ENCODE peak calls at places on chromosome 14, in six cellular contexts. One of them, this sample, is unnamed.
A peak's percentile ranks its signal among the peaks of the same experiment; 100 is the strongest.

GRCh38 chr14:100025111-100025510 is 40.1 kb upstream of the EVL start:
- DNase-seq in SJCRH30: peak; percentile 10
- DNase-seq in left ventricle myocardium inferior: no peak
- DNase-seq in brain microvascular endothelial cell: no peak
- DNase-seq in OCI-LY7: peak; percentile 38
- DNase-seq in caudate nucleus: peak; percentile 9
- DNase-seq in this sample: peak; percentile 54

GRCh38 chr14:70697681-70698080 is 56.0 kb downstream of the TTC9 start:
- DNase-seq in SJCRH30: no peak
- DNase-seq in left ventricle myocardium inferior: no peak
- DNase-seq in brain microvascular endothelial cell: no peak
- DNase-seq in OCI-LY7: no peak
- DNase-seq in caudate nucleus: no peak
- DNase-seq in this sample: peak; percentile 38

GRCh38 chr14:49581961-49582210 is 4.3 kb downstream of the RPS29 start:
- DNase-seq in SJCRH30: no peak
- DNase-seq in left ventricle myocardium inferior: no peak
- DNase-seq in brain microvascular endothelial cell: no peak
- DNase-seq in OCI-LY7: no peak
- DNase-seq in caudate nucleus: no peak
- DNase-seq in this sample: no peak

GRCh38 chr14:50542941-50543418 is 10.6 kb upstream of the MAP4K5 start:
- DNase-seq in SJCRH30: peak; percentile 4
- DNase-seq in left ventricle myocardium inferior: no peak
- DNase-seq in brain microvascular endothelial cell: peak; percentile 59
- DNase-seq in OCI-LY7: peak; percentile 70
- DNase-seq in caudate nucleus: no peak
- DNase-seq in this sample: peak; percentile 46

GRCh38 chr14:65866906-65867305 is 454.4 kb downstream of the FUT8 start:
- DNase-seq in SJCRH30: no peak
- DNase-seq in left ventricle myocardium inferior: no peak
- DNase-seq in brain microvascular endothelial cell: no peak
- DNase-seq in OCI-LY7: no peak
- DNase-seq in caudate nucleus: no peak
- DNase-seq in this sample: no peak

GRCh38 chr14:59306775-59307174 is 118.3 kb downstream of the DAAM1 start:
- DNase-seq in SJCRH30: no peak
- DNase-seq in left ventricle myocardium inferior: no peak
- DNase-seq in brain microvascular endothelial cell: peak; percentile 66
- DNase-seq in OCI-LY7: no peak
- DNase-seq in caudate nucleus: no peak
- DNase-seq in this sample: peak; percentile 86

GRCh38 chr14:51846631-51847488 is 13.6 kb upstream of the GNG2 start:
- DNase-seq in SJCRH30: no peak
- DNase-seq in left ventricle myocardium inferior: peak; percentile 19
- DNase-seq in brain microvascular endothelial cell: peak; percentile 91
- DNase-seq in OCI-LY7: peak; percentile 96
- DNase-seq in caudate nucleus: peak; percentile 37
- DNase-seq in this sample: no peak

GRCh38 chr14:36817071-36817930 is 155.6 kb downstream of the PAX9 start:
- DNase-seq in SJCRH30: no peak
- DNase-seq in left ventricle myocardium inferior: no peak
- DNase-seq in brain microvascular endothelial cell: no peak
- DNase-seq in OCI-LY7: no peak
- DNase-seq in caudate nucleus: no peak
- DNase-seq in this sample: no peak

GRCh38 chr14:89340200-89340667 is 76.8 kb downstream of the FOXN3 start:
- DNase-seq in SJCRH30: no peak
- DNase-seq in left ventricle myocardium inferior: no peak
- DNase-seq in brain microvascular endothelial cell: no peak
- DNase-seq in OCI-LY7: no peak
- DNase-seq in caudate nucleus: no peak
- DNase-seq in this sample: no peak

DNA sequence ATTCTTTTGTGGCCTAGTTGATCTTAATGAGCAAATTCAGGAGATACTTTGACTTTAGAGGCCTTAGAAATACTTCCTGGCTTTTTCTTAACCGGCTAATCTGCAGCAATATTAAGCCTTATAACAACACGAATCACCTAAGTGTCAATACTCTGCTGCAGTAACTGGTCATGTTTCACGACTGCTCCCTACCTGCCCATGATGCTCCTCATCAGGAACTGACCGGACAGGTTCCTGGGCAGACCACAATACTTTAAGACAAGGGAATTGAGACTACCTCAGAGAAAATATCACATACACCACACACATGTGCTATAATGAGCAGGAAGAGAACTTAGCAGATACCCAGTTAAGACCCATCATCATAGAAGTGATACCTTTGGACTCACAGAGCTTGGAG is 211.9 kb upstream of the BMP4 start:
- DNase-seq in SJCRH30: no peak
- DNase-seq in left ventricle myocardium inferior: no peak
- DNase-seq in brain microvascular endothelial cell: no peak
- DNase-seq in OCI-LY7: no peak
- DNase-seq in caudate nucleus: no peak
- DNase-seq in this sample: peak; percentile 80
- H3K27ac ChIP-seq in SJCRH30: no peak overlapping the region
- H3K27ac ChIP-seq in left ventricle myocardium inferior: no peak overlapping the region
- H3K27ac ChIP-seq in brain microvascular endothelial cell: no peak overlapping the region
- H3K27ac ChIP-seq in OCI-LY7: no peak overlapping the region
- H3K27ac ChIP-seq in caudate nucleus: no peak overlapping the region
- H3K27ac ChIP-seq in this sample: peak overlapping the region; percentile 78

DNA sequence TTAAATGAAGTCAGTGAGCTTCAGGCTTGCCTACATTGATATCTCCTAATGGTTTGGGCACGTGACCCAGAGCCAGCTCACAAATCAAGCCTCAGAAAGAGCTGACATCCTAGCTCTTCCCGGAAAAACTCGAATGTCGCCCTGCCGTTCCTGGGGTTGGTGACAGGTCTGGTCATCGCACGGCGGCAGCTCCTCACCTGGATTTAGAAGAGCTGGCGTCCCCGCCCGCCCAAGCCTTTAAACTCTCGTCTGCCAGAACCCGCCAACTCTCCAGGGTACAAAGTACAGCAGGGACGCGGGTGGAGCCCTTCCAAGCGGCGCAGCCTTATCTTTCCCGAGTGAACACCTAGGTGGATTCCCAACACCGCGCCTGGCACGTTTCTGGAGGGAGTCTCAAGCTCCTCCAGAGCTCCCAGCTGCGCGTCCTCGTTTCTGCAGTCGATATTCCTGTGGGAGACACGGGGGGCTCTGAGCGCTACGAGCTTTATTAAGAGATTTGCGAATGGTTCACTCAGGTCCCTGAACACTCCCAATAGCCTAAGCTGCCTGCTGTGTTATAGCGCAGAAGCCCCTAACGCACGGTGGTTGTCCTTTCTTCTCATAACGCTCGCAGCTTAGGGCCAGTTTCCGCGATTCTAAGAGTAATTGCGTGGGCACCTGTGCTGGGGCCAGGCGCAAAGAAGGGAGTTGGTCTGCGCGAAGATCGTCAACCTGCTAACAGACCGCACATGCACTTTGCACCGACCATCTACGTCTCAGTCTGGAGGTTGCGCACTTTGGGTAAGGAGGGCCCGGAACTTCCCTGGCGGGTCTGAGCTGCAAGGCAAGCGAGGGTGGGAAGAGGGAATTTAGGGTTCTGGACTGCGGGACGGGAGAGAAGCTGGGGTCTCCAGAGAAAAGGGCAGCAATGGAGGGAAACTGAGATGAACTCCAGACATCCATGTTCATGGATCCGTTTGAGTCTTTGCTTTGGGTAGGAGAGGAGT is at the start of gene SSTR1:
- DNase-seq in SJCRH30: no peak
- DNase-seq in left ventricle myocardium inferior: no peak
- DNase-seq in brain microvascular endothelial cell: no peak
- DNase-seq in OCI-LY7: no peak
- DNase-seq in caudate nucleus: no peak
- DNase-seq in this sample: peak; percentile 8
- H3K27ac ChIP-seq in SJCRH30: no peak within 1 kb of the TSS
- H3K27ac ChIP-seq in left ventricle myocardium inferior: no peak within 1 kb of the TSS
- H3K27ac ChIP-seq in brain microvascular endothelial cell: no peak within 1 kb of the TSS
- H3K27ac ChIP-seq in OCI-LY7: no peak within 1 kb of the TSS
- H3K27ac ChIP-seq in caudate nucleus: no peak within 1 kb of the TSS
- H3K27ac ChIP-seq in this sample: no peak within 1 kb of the TSS

GRCh38 chr14:95045836-95046430 is 111.4 kb downstream of the DICER1 start:
- DNase-seq in SJCRH30: no peak
- DNase-seq in left ventricle myocardium inferior: no peak
- DNase-seq in brain microvascular endothelial cell: no peak
- DNase-seq in OCI-LY7: no peak
- DNase-seq in caudate nucleus: no peak
- DNase-seq in this sample: no peak
- H3K27ac ChIP-seq in SJCRH30: no peak overlapping the region
- H3K27ac ChIP-seq in left ventricle myocardium inferior: no peak overlapping the region
- H3K27ac ChIP-seq in brain microvascular endothelial cell: no peak overlapping the region
- H3K27ac ChIP-seq in OCI-LY7: no peak overlapping the region
- H3K27ac ChIP-seq in caudate nucleus: no peak overlapping the region
- H3K27ac ChIP-seq in this sample: no peak overlapping the region

GRCh38 chr14:104877066-104877805 is 12.2 kb downstream of the CEP170B start:
- DNase-seq in SJCRH30: no peak
- DNase-seq in left ventricle myocardium inferior: peak; percentile 10
- DNase-seq in brain microvascular endothelial cell: no peak
- DNase-seq in OCI-LY7: no peak
- DNase-seq in caudate nucleus: no peak
- DNase-seq in this sample: no peak

GRCh38 chr14:104877806-104878550 is 12.9 kb downstream of the CEP170B start:
- DNase-seq in SJCRH30: no peak
- DNase-seq in left ventricle myocardium inferior: peak; percentile 3
- DNase-seq in brain microvascular endothelial cell: no peak
- DNase-seq in OCI-LY7: no peak
- DNase-seq in caudate nucleus: no peak
- DNase-seq in this sample: no peak

GRCh38 chr14:104879983-104880565 is 15.0 kb downstream of the CEP170B start:
- DNase-seq in SJCRH30: no peak
- DNase-seq in left ventricle myocardium inferior: peak; percentile 5
- DNase-seq in brain microvascular endothelial cell: no peak
- DNase-seq in OCI-LY7: no peak
- DNase-seq in caudate nucleus: no peak
- DNase-seq in this sample: no peak

GRCh38 chr14:104879201-104879982 is 14.3 kb downstream of the CEP170B start:
- DNase-seq in SJCRH30: no peak
- DNase-seq in left ventricle myocardium inferior: peak; percentile 10
- DNase-seq in brain microvascular endothelial cell: no peak
- DNase-seq in OCI-LY7: no peak
- DNase-seq in caudate nucleus: no peak
- DNase-seq in this sample: no peak

DNA sequence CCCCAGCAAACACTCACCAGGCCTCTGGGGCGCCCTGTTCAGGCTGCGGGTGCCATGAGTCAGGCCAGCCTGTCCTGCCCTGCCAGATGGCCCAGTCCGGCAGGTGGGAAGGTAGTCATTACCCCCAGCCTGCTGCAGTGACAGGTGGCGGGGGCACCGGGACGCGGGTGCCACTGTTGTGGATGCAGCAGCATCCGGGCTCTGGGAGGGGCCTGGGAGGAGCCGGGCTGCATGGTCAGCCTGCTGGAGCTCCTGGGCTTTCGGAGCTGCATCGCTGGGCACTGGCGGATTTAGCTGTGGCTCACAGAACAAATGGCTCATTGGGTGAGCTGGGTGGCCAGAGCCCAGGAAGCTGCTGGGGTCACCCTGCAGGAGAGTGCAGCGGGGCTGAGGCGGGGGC is 13.5 kb downstream of the CEP170B start:
- DNase-seq in SJCRH30: peak; percentile 31
- DNase-seq in left ventricle myocardium inferior: peak; percentile 13
- DNase-seq in brain microvascular endothelial cell: no peak
- DNase-seq in OCI-LY7: no peak
- DNase-seq in caudate nucleus: no peak
- DNase-seq in this sample: no peak
- H3K27ac ChIP-seq in SJCRH30: no peak overlapping the region
- H3K27ac ChIP-seq in left ventricle myocardium inferior: no peak overlapping the region
- H3K27ac ChIP-seq in brain microvascular endothelial cell: no peak overlapping the region
- H3K27ac ChIP-seq in OCI-LY7: no peak overlapping the region
- H3K27ac ChIP-seq in caudate nucleus: no peak overlapping the region
- H3K27ac ChIP-seq in this sample: no peak overlapping the region

GRCh38 chr14:101072945-101073597 is 169.5 kb upstream of the RTL1 start:
- DNase-seq in SJCRH30: peak; percentile 85
- DNase-seq in left ventricle myocardium inferior: no peak
- DNase-seq in brain microvascular endothelial cell: peak; percentile 98
- DNase-seq in OCI-LY7: no peak
- DNase-seq in caudate nucleus: peak; percentile 41
- DNase-seq in this sample: peak; percentile 43

GRCh38 chr14:101075801-101076413 is 172.4 kb upstream of the RTL1 start:
- DNase-seq in SJCRH30: peak; percentile 65
- DNase-seq in left ventricle myocardium inferior: no peak
- DNase-seq in brain microvascular endothelial cell: no peak
- DNase-seq in OCI-LY7: no peak
- DNase-seq in caudate nucleus: no peak
- DNase-seq in this sample: no peak

GRCh38 chr14:101075025-101075800 is 171.7 kb upstream of the RTL1 start:
- DNase-seq in SJCRH30: no peak
- DNase-seq in left ventricle myocardium inferior: no peak
- DNase-seq in brain microvascular endothelial cell: no peak
- DNase-seq in OCI-LY7: no peak
- DNase-seq in caudate nucleus: no peak
- DNase-seq in this sample: no peak

GRCh38 chr14:101073598-101073965 is 170.1 kb upstream of the RTL1 start:
- DNase-seq in SJCRH30: no peak
- DNase-seq in left ventricle myocardium inferior: no peak
- DNase-seq in brain microvascular endothelial cell: no peak
- DNase-seq in OCI-LY7: no peak
- DNase-seq in caudate nucleus: no peak
- DNase-seq in this sample: no peak

DNA sequence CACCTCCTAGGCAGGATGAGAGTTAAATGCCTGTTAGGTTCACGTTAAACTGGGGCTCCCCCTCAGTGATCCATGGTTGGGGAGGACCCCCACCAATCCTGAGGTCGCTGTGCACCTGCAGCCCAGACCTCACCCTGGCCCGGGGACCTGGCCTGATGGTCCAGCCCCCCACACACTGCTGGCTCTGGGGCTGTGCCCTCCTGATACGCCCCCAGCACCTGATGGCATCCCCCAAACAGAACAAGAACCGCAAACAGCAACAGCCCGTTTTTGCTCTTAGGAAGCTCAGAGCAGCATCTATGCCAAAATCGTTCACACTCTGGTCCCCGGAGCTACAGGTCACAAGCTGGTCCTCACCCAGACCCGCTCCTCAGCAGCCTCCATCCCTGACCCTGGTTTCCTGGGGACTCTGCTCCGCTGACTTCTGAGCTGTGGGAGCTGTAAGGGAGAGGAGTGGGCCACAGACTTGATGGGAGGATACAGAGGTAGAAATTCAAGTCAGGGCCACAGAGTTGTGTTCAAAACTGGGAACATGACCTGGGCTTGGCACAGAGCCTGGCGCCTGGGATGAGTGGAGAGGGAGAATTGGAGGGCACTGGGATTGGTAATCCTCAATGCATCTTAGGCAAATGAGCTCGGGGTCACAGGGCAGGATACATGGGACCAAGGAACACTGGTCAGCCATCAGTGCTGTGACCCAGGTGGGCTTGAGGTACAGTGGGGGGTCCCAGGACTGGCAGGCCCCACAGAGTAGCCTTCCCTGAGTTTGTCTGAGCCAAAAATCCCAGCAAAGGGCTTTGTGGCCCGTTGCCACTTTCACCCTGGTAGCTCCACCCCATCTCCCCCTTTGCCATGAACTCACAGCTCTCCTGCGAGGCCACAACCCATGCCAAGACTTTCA is 170.9 kb upstream of the RTL1 start:
- DNase-seq in SJCRH30: no peak
- DNase-seq in left ventricle myocardium inferior: no peak
- DNase-seq in brain microvascular endothelial cell: no peak
- DNase-seq in OCI-LY7: no peak
- DNase-seq in caudate nucleus: no peak
- DNase-seq in this sample: no peak
- H3K27ac ChIP-seq in SJCRH30: no peak overlapping the region
- H3K27ac ChIP-seq in left ventricle myocardium inferior: no peak overlapping the region
- H3K27ac ChIP-seq in brain microvascular endothelial cell: no peak overlapping the region
- H3K27ac ChIP-seq in OCI-LY7: no peak overlapping the region
- H3K27ac ChIP-seq in caudate nucleus: no peak overlapping the region
- H3K27ac ChIP-seq in this sample: no peak overlapping the region

GRCh38 chr14:34034447-34035176 is 83.7 kb upstream of the EGLN3 start:
- DNase-seq in SJCRH30: no peak
- DNase-seq in left ventricle myocardium inferior: no peak
- DNase-seq in brain microvascular endothelial cell: no peak
- DNase-seq in OCI-LY7: no peak
- DNase-seq in caudate nucleus: no peak
- DNase-seq in this sample: no peak
- H3K27ac ChIP-seq in SJCRH30: no peak overlapping the region
- H3K27ac ChIP-seq in left ventricle myocardium inferior: peak overlapping the region; percentile 92
- H3K27ac ChIP-seq in brain microvascular endothelial cell: no peak overlapping the region
- H3K27ac ChIP-seq in OCI-LY7: no peak overlapping the region
- H3K27ac ChIP-seq in caudate nucleus: no peak overlapping the region
- H3K27ac ChIP-seq in this sample: no peak overlapping the region